ENCODE peak calls at places on chromosomes 16 and 17, in five cellular contexts. N, Q, Y, T and X are unnamed samples.

GRCh38 chr16:2980227-2981176 is at the start of gene PKMYT1:
- DNase-seq in Q (peak), N (peak), T (peak), Y (peak), X (peak)

GRCh38 chr16:70473446-70474319 is 19.3 kb downstream of the FCSK start:
- DNase-seq in T (no peak), N (no peak), Q (no peak), Y (no peak), X (no peak)

GRCh38 chr17:2202302-2202995 is 101.1 kb downstream of the SMG6 start:
- DNase-seq in Y (no peak), N (peak), T (no peak), Q (no peak), X (no peak)

GRCh38 chr16:87380875-87381274 is 2.7 kb downstream of the FBXO31 start:
- DNase-seq in Q (no peak), N (no peak), T (no peak), Y (no peak), X (peak)

GRCh38 chr16:30985401-30986128 is 558 bp downstream of the HSD3B7 start:
- DNase-seq in Y (peak), Q (no peak), N (peak), T (no peak), X (peak)

GRCh38 chr17:75752405-75753192 is 12.4 kb downstream of the GALK1 start:
- DNase-seq in T (no peak), Y (no peak), Q (no peak), N (no peak), X (no peak)

GRCh38 chr16:14286381-14287230 is 215.5 kb downstream of the MRTFB start:
- DNase-seq in Y (peak), T (no peak), Q (no peak), N (peak), X (no peak)

GRCh38 chr17:15123593-15124590 is 141.2 kb downstream of the PMP22 start:
- DNase-seq in N (no peak), T (no peak), Y (peak), Q (no peak), X (peak)

GRCh38 chr17:72134560-72135399 is 14.0 kb downstream of the SOX9 start:
- DNase-seq in N (no peak), Q (no peak), T (no peak), Y (no peak), X (peak)

GRCh38 chr17:43702636-43703035 is 40.9 kb upstream of the MEOX1 start:
- DNase-seq in Q (no peak), Y (peak), T (no peak), N (no peak), X (no peak)

GRCh38 chr16:1140582-1140981 is 12.3 kb upstream of the CACNA1H start:
- DNase-seq in T (no peak), N (no peak), Y (no peak), Q (no peak), X (no peak)

GRCh38 chr16:10827691-10828341 is 9.2 kb upstream of the TVP23A start:
- DNase-seq in Q (peak), N (peak), Y (no peak), T (peak), X (peak)

GRCh38 chr16:23948949-23949392 is 113.2 kb downstream of the PRKCB start:
- DNase-seq in N (no peak), T (no peak), Q (no peak), Y (no peak), X (no peak)

GRCh38 chr16:27364493-27365141 is 37.4 kb upstream of the IL21R start:
- DNase-seq in Q (no peak), T (no peak), Y (no peak), N (no peak), X (no peak)

GRCh38 chr16:69131749-69132423 is 502 bp downstream of the CHTF8 start:
- DNase-seq in N (peak), T (peak), Y (peak), Q (peak), X (peak)

GRCh38 chr17:2087597-2088211 is 32.8 kb downstream of the HIC1 start:
- DNase-seq in T (no peak), N (peak), Y (no peak), Q (no peak), X (peak)

GRCh38 chr16:53090591-53091507 is 36.1 kb downstream of the CHD9 start:
- DNase-seq in T (peak), Y (no peak), N (peak), Q (peak), X (peak)

GRCh38 chr17:78724999-78725398 is 57.1 kb downstream of the CYTH1 start:
- DNase-seq in Q (no peak), Y (no peak), N (no peak), T (no peak), X (no peak)

GRCh38 chr17:70938311-70938710 is 769.0 kb downstream of the KCNJ2 start:
- DNase-seq in Y (no peak), N (no peak), T (no peak), Q (no peak), X (no peak)

GRCh38 chr17:79027274-79027924 is 3.4 kb downstream of the C1QTNF1 start:
- DNase-seq in T (no peak), Q (no peak), Y (peak), N (peak), X (no peak)

GRCh38 chr17:4959261-4959965 is 8.2 kb downstream of the SPAG7 start:
- DNase-seq in T (no peak), N (no peak), Q (no peak), Y (peak), X (no peak)

GRCh38 chr17:58330544-58330996 is 2.0 kb upstream of the TSPOAP1 start:
- DNase-seq in N (no peak), Y (no peak), T (peak), Q (no peak), X (no peak)

GRCh38 chr17:77634710-77635109 is 323.8 kb upstream of the TNRC6C start:
- DNase-seq in N (no peak), T (no peak), Y (no peak), Q (no peak), X (no peak)

GRCh38 chr17:50853781-50854180 is 12.4 kb downstream of the TOB1 start:
- DNase-seq in N (no peak), Q (no peak), Y (peak), T (no peak), X (no peak)

GRCh38 chr16:56866955-56867830 is 2.2 kb downstream of the SLC12A3 start:
- DNase-seq in Q (no peak), N (peak), T (no peak), Y (peak), X (peak)

GRCh38 chr16:56871172-56871593 is 6.2 kb downstream of the SLC12A3 start:
- DNase-seq in N (peak), T (no peak), Y (no peak), Q (no peak), X (peak)

GRCh38 chr16:56870271-56870888 is 5.4 kb downstream of the SLC12A3 start:
- DNase-seq in Y (no peak), Q (no peak), T (no peak), N (no peak), X (no peak)

GRCh38 chr16:56868175-56868574 is 3.2 kb downstream of the SLC12A3 start:
- DNase-seq in Y (no peak), T (no peak), N (no peak), Q (no peak), X (no peak)

GRCh38 chr16:56869513-56870270 is 4.7 kb downstream of the SLC12A3 start:
- DNase-seq in T (no peak), Y (peak), N (no peak), Q (no peak), X (no peak)
- TF ChIP-seq CTCF in T (no peak), Y (peak), N (peak), Q (peak), X (no peak)

GRCh38 chr17:7484067-7484963 is at the start of gene POLR2A:
- DNase-seq in T (peak), Q (peak), Y (peak), N (peak), X (peak)
- H3K4me3 ChIP-seq in T (peak), Q (peak), Y (peak), N (peak), X (peak)

GRCh38 chr17:66727634-66728570 is 107.0 kb upstream of the CACNG5 start:
- DNase-seq in Q (no peak), N (peak), Y (peak), T (peak), X (peak)
- TF ChIP-seq CTCF in Q (peak), N (peak), Y (peak), T (peak), X (peak)

GRCh38 chr17:59416184-59416583 is 84.7 kb downstream of the YPEL2 start:
- DNase-seq in N (no peak), Y (no peak), T (no peak), Q (no peak), X (no peak)

GRCh38 chr17:59415397-59415796 is 83.9 kb downstream of the YPEL2 start:
- DNase-seq in Y (no peak), Q (no peak), N (no peak), T (no peak), X (no peak)

GRCh38 chr17:59410049-59410437 is 78.6 kb downstream of the YPEL2 start:
- DNase-seq in T (no peak), N (no peak), Q (no peak), Y (no peak), X (no peak)

GRCh38 chr17:59409336-59410048 is 78.0 kb downstream of the YPEL2 start:
- DNase-seq in N (no peak), Q (no peak), T (no peak), Y (no peak), X (no peak)

GRCh38 chr17:59413014-59413725 is 81.7 kb downstream of the YPEL2 start:
- DNase-seq in Q (no peak), N (no peak), Y (no peak), T (no peak), X (no peak)
- H3K4me3 ChIP-seq in Q (no peak), N (no peak), Y (no peak), T (no peak), X (no peak)

GRCh38 chr17:17154981-17155380 is 51.2 kb downstream of the PLD6 start:
- DNase-seq in N (no peak), Q (no peak), Y (no peak), T (no peak), X (no peak)

GRCh38 chr17:17154556-17154955 is 51.6 kb downstream of the PLD6 start:
- DNase-seq in T (no peak), Q (no peak), N (no peak), Y (no peak), X (no peak)

GRCh38 chr17:17156511-17156910 is 49.6 kb downstream of the PLD6 start:
- DNase-seq in T (no peak), Q (no peak), N (no peak), Y (no peak), X (peak)

GRCh38 chr17:17156107-17156506 is 50.0 kb downstream of the PLD6 start:
- DNase-seq in T (no peak), N (no peak), Q (peak), Y (no peak), X (peak)

GRCh38 chr17:17155568-17155967 is 50.6 kb downstream of the PLD6 start:
- DNase-seq in N (no peak), Q (no peak), T (no peak), Y (no peak), X (no peak)
- TF ChIP-seq CTCF in N (no peak), Q (no peak), T (no peak), Y (no peak), X (no peak)

GRCh38 chr17:35373984-35374765 is 754 bp upstream of the SLFN11 start:
- DNase-seq in N (peak), T (peak), Y (peak), Q (no peak), X (peak)

GRCh38 chr17:35374766-35375344 is 1.4 kb upstream of the SLFN11 start:
- DNase-seq in Y (no peak), N (no peak), Q (no peak), T (no peak), X (no peak)

GRCh38 chr17:35372846-35373531 is 432 bp downstream of the SLFN11 start:
- DNase-seq in T (peak), Y (peak), N (no peak), Q (no peak), X (peak)

GRCh38 chr17:35373532-35373983 is at the start of gene SLFN11:
- DNase-seq in Q (peak), T (peak), N (peak), Y (peak), X (peak)

GRCh38 chr17:35376245-35376644 is 2.8 kb upstream of the SLFN11 start:
- DNase-seq in Y (no peak), N (no peak), T (no peak), Q (no peak), X (peak)
- H3K4me3 ChIP-seq in Y (no peak), N (no peak), T (peak), Q (no peak), X (no peak)

DNA sequence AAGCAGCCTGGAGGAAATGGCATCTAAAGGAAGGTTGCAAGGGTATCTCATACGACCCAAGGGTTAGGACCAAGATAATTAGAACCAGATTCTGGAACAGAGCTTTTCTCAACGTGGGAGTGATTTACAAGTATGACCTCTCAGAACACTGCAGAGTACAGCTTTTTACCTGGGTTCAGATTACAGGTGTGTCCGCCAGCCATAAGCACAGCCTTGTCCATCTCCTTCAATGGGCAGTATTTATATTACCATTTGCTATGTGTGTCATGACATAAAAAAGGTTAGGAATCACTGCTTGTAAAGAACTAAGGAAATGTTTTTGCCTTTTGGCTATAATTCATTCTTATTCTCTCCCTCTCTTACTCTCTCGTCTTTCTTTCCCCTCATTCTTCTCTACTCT is 36.7 kb downstream of the MYO1D start:
- DNase-seq in Y (no peak), N (no peak), T (no peak), Q (no peak), X (no peak)
- TF ChIP-seq CTCF in Y (no peak), N (no peak), T (no peak), Q (no peak), X (no peak)

GRCh38 chr17:3755335-3756030 is 31.8 kb downstream of the HASPIN start:
- DNase-seq in Q (no peak), T (no peak), Y (no peak), N (no peak), X (no peak)

GRCh38 chr17:3754066-3754457 is 30.4 kb downstream of the HASPIN start:
- DNase-seq in Q (no peak), T (no peak), N (no peak), Y (no peak), X (no peak)

GRCh38 chr17:3750926-3751325 is 27.2 kb downstream of the HASPIN start:
- DNase-seq in N (no peak), Q (no peak), T (no peak), Y (no peak), X (no peak)

GRCh38 chr17:3751836-3752235 is 28.1 kb downstream of the HASPIN start:
- DNase-seq in N (no peak), T (no peak), Q (no peak), Y (no peak), X (no peak)

GRCh38 chr17:3754458-3755334 is 31.0 kb downstream of the HASPIN start:
- DNase-seq in T (no peak), Y (peak), N (no peak), Q (no peak), X (no peak)
- H3K4me3 ChIP-seq in T (peak), Y (peak), N (peak), Q (no peak), X (no peak)